ENCODE peak calls at places on chromosome 14, in four cellular contexts. One of them, this sample, is unnamed.

GRCh38 chr14:35879654-35880249 is 53.6 kb downstream of the BRMS1L start:
- DNase-seq in NCI-H1694 treated with DMSO at 0.1 percent for 48 hours: peak
- DNase-seq in effector memory CD8-positive, alpha-beta T cell: no peak
- DNase-seq in HTR-8/SVneo: no peak
- DNase-seq in this sample: no peak

GRCh38 chr14:64755661-64756265 is 51.5 kb downstream of the PLEKHG3 start:
- DNase-seq in NCI-H1694 treated with DMSO at 0.1 percent for 48 hours: no peak
- DNase-seq in effector memory CD8-positive, alpha-beta T cell: peak
- DNase-seq in HTR-8/SVneo: no peak
- DNase-seq in this sample: no peak

GRCh38 chr14:58864751-58865519 is 227.2 kb downstream of the DACT1 start:
- DNase-seq in NCI-H1694 treated with DMSO at 0.1 percent for 48 hours: peak
- DNase-seq in effector memory CD8-positive, alpha-beta T cell: no peak
- DNase-seq in HTR-8/SVneo: peak
- DNase-seq in this sample: no peak

GRCh38 chr14:68476212-68476964 is 316.5 kb downstream of the ZFP36L1 start:
- DNase-seq in NCI-H1694 treated with DMSO at 0.1 percent for 48 hours: no peak
- DNase-seq in effector memory CD8-positive, alpha-beta T cell: no peak
- DNase-seq in HTR-8/SVneo: no peak
- DNase-seq in this sample: no peak

GRCh38 chr14:70014696-70015095 is 135.5 kb downstream of the SMOC1 start:
- DNase-seq in NCI-H1694 treated with DMSO at 0.1 percent for 48 hours: no peak
- DNase-seq in effector memory CD8-positive, alpha-beta T cell: no peak
- DNase-seq in HTR-8/SVneo: no peak
- DNase-seq in this sample: no peak

GRCh38 chr14:86796221-86797074 is 1196.5 kb downstream of the GALC start:
- DNase-seq in NCI-H1694 treated with DMSO at 0.1 percent for 48 hours: no peak
- DNase-seq in effector memory CD8-positive, alpha-beta T cell: no peak
- DNase-seq in HTR-8/SVneo: peak
- DNase-seq in this sample: no peak

GRCh38 chr14:105314287-105315185 is at the start of gene PACS2:
- DNase-seq in NCI-H1694 treated with DMSO at 0.1 percent for 48 hours: peak
- DNase-seq in effector memory CD8-positive, alpha-beta T cell: peak
- DNase-seq in HTR-8/SVneo: peak
- DNase-seq in this sample: peak

GRCh38 chr14:50531595-50532501 is 521 bp downstream of the MAP4K5 start:
- DNase-seq in NCI-H1694 treated with DMSO at 0.1 percent for 48 hours: peak
- DNase-seq in effector memory CD8-positive, alpha-beta T cell: peak
- DNase-seq in HTR-8/SVneo: no peak
- DNase-seq in this sample: no peak

GRCh38 chr14:99568567-99569560 is 35.1 kb downstream of the CCDC85C start:
- DNase-seq in NCI-H1694 treated with DMSO at 0.1 percent for 48 hours: peak
- DNase-seq in effector memory CD8-positive, alpha-beta T cell: no peak
- DNase-seq in HTR-8/SVneo: peak
- DNase-seq in this sample: no peak

GRCh38 chr14:73477618-73478266 is 13.0 kb upstream of the RIOX1 start:
- DNase-seq in NCI-H1694 treated with DMSO at 0.1 percent for 48 hours: no peak
- DNase-seq in effector memory CD8-positive, alpha-beta T cell: no peak
- DNase-seq in HTR-8/SVneo: no peak
- DNase-seq in this sample: no peak

GRCh38 chr14:79544671-79545070 is 666.6 kb downstream of the DIO2 start:
- DNase-seq in NCI-H1694 treated with DMSO at 0.1 percent for 48 hours: no peak
- DNase-seq in effector memory CD8-positive, alpha-beta T cell: no peak
- DNase-seq in HTR-8/SVneo: no peak
- DNase-seq in this sample: no peak

GRCh38 chr14:35506927-35507326 is 27.0 kb upstream of the INSM2 start:
- DNase-seq in NCI-H1694 treated with DMSO at 0.1 percent for 48 hours: no peak
- DNase-seq in effector memory CD8-positive, alpha-beta T cell: no peak
- DNase-seq in HTR-8/SVneo: no peak
- DNase-seq in this sample: no peak

GRCh38 chr14:24376448-24377070 is 8.6 kb downstream of the NFATC4 start:
- DNase-seq in NCI-H1694 treated with DMSO at 0.1 percent for 48 hours: no peak
- DNase-seq in effector memory CD8-positive, alpha-beta T cell: no peak
- DNase-seq in HTR-8/SVneo: no peak
- DNase-seq in this sample: no peak

GRCh38 chr14:104299993-104300761 is 161.8 kb downstream of the KIF26A start:
- DNase-seq in NCI-H1694 treated with DMSO at 0.1 percent for 48 hours: no peak
- DNase-seq in effector memory CD8-positive, alpha-beta T cell: no peak
- DNase-seq in HTR-8/SVneo: no peak
- DNase-seq in this sample: no peak

GRCh38 chr14:99425272-99425681 is 55.4 kb downstream of the SETD3 start:
- DNase-seq in NCI-H1694 treated with DMSO at 0.1 percent for 48 hours: no peak
- DNase-seq in effector memory CD8-positive, alpha-beta T cell: no peak
- DNase-seq in HTR-8/SVneo: no peak
- DNase-seq in this sample: no peak

GRCh38 chr14:77603654-77604270 is 12.7 kb downstream of the SPTLC2 start:
- DNase-seq in NCI-H1694 treated with DMSO at 0.1 percent for 48 hours: peak
- DNase-seq in effector memory CD8-positive, alpha-beta T cell: no peak
- DNase-seq in HTR-8/SVneo: no peak
- DNase-seq in this sample: no peak

GRCh38 chr14:95466506-95466905 is 49.9 kb downstream of the SYNE3 start:
- DNase-seq in NCI-H1694 treated with DMSO at 0.1 percent for 48 hours: no peak
- DNase-seq in effector memory CD8-positive, alpha-beta T cell: no peak
- DNase-seq in HTR-8/SVneo: no peak
- DNase-seq in this sample: no peak

GRCh38 chr14:100778951-100779690 is 46.8 kb upstream of the MEG3 start:
- DNase-seq in NCI-H1694 treated with DMSO at 0.1 percent for 48 hours: no peak
- DNase-seq in effector memory CD8-positive, alpha-beta T cell: no peak
- DNase-seq in HTR-8/SVneo: no peak
- DNase-seq in this sample: no peak

GRCh38 chr14:87014854-87015253 is 978.1 kb downstream of the GALC start:
- DNase-seq in NCI-H1694 treated with DMSO at 0.1 percent for 48 hours: no peak
- DNase-seq in effector memory CD8-positive, alpha-beta T cell: no peak
- DNase-seq in HTR-8/SVneo: no peak
- DNase-seq in this sample: no peak

GRCh38 chr14:26204362-26204953 is 393.4 kb downstream of the NOVA1 start:
- DNase-seq in NCI-H1694 treated with DMSO at 0.1 percent for 48 hours: no peak
- DNase-seq in effector memory CD8-positive, alpha-beta T cell: no peak
- DNase-seq in HTR-8/SVneo: no peak
- DNase-seq in this sample: no peak

GRCh38 chr14:37652042-37652441 is 56.6 kb downstream of the TTC6 start:
- DNase-seq in NCI-H1694 treated with DMSO at 0.1 percent for 48 hours: no peak
- DNase-seq in effector memory CD8-positive, alpha-beta T cell: no peak
- DNase-seq in HTR-8/SVneo: no peak
- DNase-seq in this sample: no peak

GRCh38 chr14:75885829-75886228 is 96.0 kb downstream of the TGFB3 start:
- DNase-seq in NCI-H1694 treated with DMSO at 0.1 percent for 48 hours: no peak
- DNase-seq in effector memory CD8-positive, alpha-beta T cell: no peak
- DNase-seq in HTR-8/SVneo: no peak
- DNase-seq in this sample: no peak

GRCh38 chr14:103097244-103097993 is 2.9 kb downstream of the EXOC3L4 start:
- DNase-seq in NCI-H1694 treated with DMSO at 0.1 percent for 48 hours: no peak
- DNase-seq in effector memory CD8-positive, alpha-beta T cell: no peak
- DNase-seq in HTR-8/SVneo: no peak
- DNase-seq in this sample: no peak

GRCh38 chr14:34222867-34223266 is 239.2 kb downstream of the SPTSSA start:
- DNase-seq in NCI-H1694 treated with DMSO at 0.1 percent for 48 hours: no peak
- DNase-seq in effector memory CD8-positive, alpha-beta T cell: no peak
- DNase-seq in HTR-8/SVneo: no peak
- DNase-seq in this sample: no peak

GRCh38 chr14:74474376-74474775 is 18.7 kb downstream of the NPC2 start:
- DNase-seq in NCI-H1694 treated with DMSO at 0.1 percent for 48 hours: no peak
- DNase-seq in effector memory CD8-positive, alpha-beta T cell: no peak
- DNase-seq in HTR-8/SVneo: no peak
- DNase-seq in this sample: no peak

GRCh38 chr14:104119119-104119699 is 19.2 kb upstream of the KIF26A start:
- DNase-seq in NCI-H1694 treated with DMSO at 0.1 percent for 48 hours: no peak
- DNase-seq in effector memory CD8-positive, alpha-beta T cell: no peak
- DNase-seq in HTR-8/SVneo: no peak
- DNase-seq in this sample: no peak

GRCh38 chr14:68099348-68100045 is 279.9 kb downstream of the RAD51B start:
- DNase-seq in NCI-H1694 treated with DMSO at 0.1 percent for 48 hours: no peak
- DNase-seq in effector memory CD8-positive, alpha-beta T cell: no peak
- DNase-seq in HTR-8/SVneo: no peak
- DNase-seq in this sample: no peak

GRCh38 chr14:32230181-32230580 is 27.1 kb upstream of the RNU6-8 start:
- DNase-seq in NCI-H1694 treated with DMSO at 0.1 percent for 48 hours: no peak
- DNase-seq in effector memory CD8-positive, alpha-beta T cell: no peak
- DNase-seq in HTR-8/SVneo: peak
- DNase-seq in this sample: no peak

GRCh38 chr14:59679872-59680271 is 103.3 kb upstream of the CCDC175 start:
- DNase-seq in NCI-H1694 treated with DMSO at 0.1 percent for 48 hours: no peak
- DNase-seq in effector memory CD8-positive, alpha-beta T cell: no peak
- DNase-seq in HTR-8/SVneo: no peak
- DNase-seq in this sample: peak

GRCh38 chr14:103733651-103734050 is 18.0 kb downstream of the ZFYVE21 start:
- DNase-seq in NCI-H1694 treated with DMSO at 0.1 percent for 48 hours: no peak
- DNase-seq in effector memory CD8-positive, alpha-beta T cell: no peak
- DNase-seq in HTR-8/SVneo: no peak
- DNase-seq in this sample: no peak

GRCh38 chr14:95703341-95703740 is 10.6 kb downstream of the TCL1A start:
- DNase-seq in NCI-H1694 treated with DMSO at 0.1 percent for 48 hours: no peak
- DNase-seq in effector memory CD8-positive, alpha-beta T cell: no peak
- DNase-seq in HTR-8/SVneo: no peak
- DNase-seq in this sample: no peak

GRCh38 chr14:93326196-93326595 is 6.6 kb downstream of the BTBD7 start:
- DNase-seq in NCI-H1694 treated with DMSO at 0.1 percent for 48 hours: no peak
- DNase-seq in effector memory CD8-positive, alpha-beta T cell: no peak
- DNase-seq in HTR-8/SVneo: no peak
- DNase-seq in this sample: no peak

GRCh38 chr14:101707863-101708620 is 53.5 kb upstream of the PPP2R5C start:
- DNase-seq in NCI-H1694 treated with DMSO at 0.1 percent for 48 hours: no peak
- DNase-seq in effector memory CD8-positive, alpha-beta T cell: no peak
- DNase-seq in HTR-8/SVneo: no peak
- DNase-seq in this sample: no peak

GRCh38 chr14:96239759-96240158 is 16.3 kb upstream of the BDKRB1 start:
- DNase-seq in NCI-H1694 treated with DMSO at 0.1 percent for 48 hours: no peak
- DNase-seq in effector memory CD8-positive, alpha-beta T cell: no peak
- DNase-seq in HTR-8/SVneo: no peak
- DNase-seq in this sample: no peak

GRCh38 chr14:23141706-23142467 is 22.8 kb upstream of the CEBPE start:
- DNase-seq in NCI-H1694 treated with DMSO at 0.1 percent for 48 hours: no peak
- DNase-seq in effector memory CD8-positive, alpha-beta T cell: no peak
- DNase-seq in HTR-8/SVneo: peak
- DNase-seq in this sample: peak

GRCh38 chr14:56648508-56649301 is 69.1 kb downstream of the TMEM260 start:
- DNase-seq in NCI-H1694 treated with DMSO at 0.1 percent for 48 hours: no peak
- DNase-seq in effector memory CD8-positive, alpha-beta T cell: no peak
- DNase-seq in HTR-8/SVneo: no peak
- DNase-seq in this sample: no peak

GRCh38 chr14:105091335-105092123 is 26.3 kb upstream of the GPR132 start:
- DNase-seq in NCI-H1694 treated with DMSO at 0.1 percent for 48 hours: peak
- DNase-seq in effector memory CD8-positive, alpha-beta T cell: no peak
- DNase-seq in HTR-8/SVneo: peak
- DNase-seq in this sample: no peak

GRCh38 chr14:58815046-58815701 is 177.4 kb downstream of the DACT1 start:
- DNase-seq in NCI-H1694 treated with DMSO at 0.1 percent for 48 hours: no peak
- DNase-seq in effector memory CD8-positive, alpha-beta T cell: no peak
- DNase-seq in HTR-8/SVneo: no peak
- DNase-seq in this sample: no peak

GRCh38 chr14:103067231-103067954 is 10.0 kb upstream of the CDC42BPB start:
- DNase-seq in NCI-H1694 treated with DMSO at 0.1 percent for 48 hours: no peak
- DNase-seq in effector memory CD8-positive, alpha-beta T cell: no peak
- DNase-seq in HTR-8/SVneo: no peak
- DNase-seq in this sample: no peak

This sample was measured in NCI-H1048.